ENCODE peak calls at places on chromosomes 16 and 17, in four cellular contexts. One of them, this sample, is unnamed.

GRCh38 chr17:10621397-10621796 is 35.7 kb downstream of the MYH3 start:
- DNase-seq in HFF-Myc: no peak
- DNase-seq in lower leg skin: no peak
- DNase-seq in psoas muscle: no peak
- DNase-seq in this sample: no peak

GRCh38 chr16:12390644-12391043 is 413.0 kb downstream of the CPPED1 start:
- DNase-seq in HFF-Myc: no peak
- DNase-seq in psoas muscle: no peak
- DNase-seq in lower leg skin: no peak
- DNase-seq in this sample: no peak

GRCh38 chr17:42387663-42388380 is 420 bp downstream of the STAT3 start:
- DNase-seq in HFF-Myc: no peak
- DNase-seq in psoas muscle: peak; percentile 52
- DNase-seq in lower leg skin: peak; percentile 58
- DNase-seq in this sample: no peak

GRCh38 chr16:17845031-17845430 is 374.3 kb upstream of the XYLT1 start:
- DNase-seq in HFF-Myc: no peak
- DNase-seq in lower leg skin: no peak
- DNase-seq in psoas muscle: no peak
- DNase-seq in this sample: no peak

GRCh38 chr17:71472809-71473789 is 647.7 kb upstream of the SOX9 start:
- DNase-seq in lower leg skin: no peak
- DNase-seq in psoas muscle: no peak
- DNase-seq in HFF-Myc: peak; percentile 12
- DNase-seq in this sample: no peak

GRCh38 chr16:66328282-66328681 is 38.2 kb upstream of the CDH5 start:
- DNase-seq in psoas muscle: no peak
- DNase-seq in HFF-Myc: no peak
- DNase-seq in lower leg skin: no peak
- DNase-seq in this sample: no peak

GRCh38 chr16:77788196-77789084 is at the start of gene VAT1L:
- DNase-seq in lower leg skin: no peak
- DNase-seq in psoas muscle: no peak
- DNase-seq in HFF-Myc: no peak
- DNase-seq in this sample: no peak

GRCh38 chr17:37092041-37092440 is 143.3 kb downstream of the AATF start:
- DNase-seq in HFF-Myc: no peak
- DNase-seq in lower leg skin: no peak
- DNase-seq in psoas muscle: no peak
- DNase-seq in this sample: no peak

GRCh38 chr16:51876934-51877333 is 670.0 kb downstream of the TOX3 start:
- DNase-seq in psoas muscle: no peak
- DNase-seq in lower leg skin: no peak
- DNase-seq in HFF-Myc: no peak
- DNase-seq in this sample: no peak

DNA sequence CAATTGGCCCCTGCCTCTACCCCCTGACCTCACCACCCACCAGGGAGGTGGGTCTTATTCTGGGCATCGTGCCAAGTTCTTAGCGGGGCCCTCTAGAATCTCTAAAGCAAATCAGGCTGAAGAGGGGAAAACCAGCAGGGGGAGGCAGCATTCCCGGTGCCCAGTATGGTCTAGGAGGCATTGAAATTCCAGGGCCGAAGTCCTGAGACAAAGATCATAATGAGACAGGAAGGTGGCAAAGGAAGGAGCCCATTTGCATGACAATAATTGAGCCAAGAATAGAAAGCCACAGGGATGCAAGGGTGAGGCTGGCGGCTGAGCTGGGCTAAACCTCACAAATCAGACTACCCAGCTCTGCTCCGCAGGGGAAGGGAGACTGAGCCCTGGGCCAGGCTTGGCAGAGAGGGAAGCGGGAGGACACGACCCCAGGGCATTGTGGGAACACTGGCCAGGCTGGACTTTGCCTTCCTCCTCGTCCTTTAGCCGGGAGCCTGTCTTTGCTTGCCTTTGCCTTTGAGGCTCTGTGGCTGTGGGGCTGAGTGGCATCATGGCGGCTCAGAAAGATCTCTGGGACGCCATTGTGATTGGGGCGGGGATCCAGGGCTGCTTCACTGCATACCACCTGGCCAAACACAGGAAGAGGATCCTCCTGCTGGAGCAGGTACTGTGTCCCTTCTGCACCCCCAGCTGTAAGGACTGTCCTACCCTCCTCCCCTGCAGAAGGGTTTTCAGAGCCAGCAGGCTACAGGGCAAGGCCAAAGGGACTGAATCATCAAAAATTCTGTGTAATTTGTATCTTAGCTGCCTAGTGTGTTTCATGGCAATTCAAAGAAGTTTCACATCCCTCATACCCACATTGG is at the start of gene PIPOX:
- DNase-seq in lower leg skin: no peak
- DNase-seq in HFF-Myc: peak; percentile 11
- DNase-seq in psoas muscle: no peak
- DNase-seq in this sample: no peak
- TF ChIP-seq CTCF in lower leg skin: no peak
- TF ChIP-seq CTCF in HFF-Myc: peak; percentile 11
- TF ChIP-seq CTCF in psoas muscle: no peak
- TF ChIP-seq CTCF in this sample: no peak

GRCh38 chr16:53492499-53492898 is 10.5 kb downstream of the AKTIP start:
- DNase-seq in lower leg skin: no peak
- DNase-seq in HFF-Myc: no peak
- DNase-seq in psoas muscle: no peak
- DNase-seq in this sample: no peak

GRCh38 chr16:53489754-53490153 is 13.3 kb downstream of the AKTIP start:
- DNase-seq in lower leg skin: no peak
- DNase-seq in HFF-Myc: no peak
- DNase-seq in psoas muscle: no peak
- DNase-seq in this sample: no peak

GRCh38 chr16:53498984-53499383 is 4.0 kb downstream of the AKTIP start:
- DNase-seq in HFF-Myc: no peak
- DNase-seq in lower leg skin: no peak
- DNase-seq in psoas muscle: no peak
- DNase-seq in this sample: no peak

GRCh38 chr16:53495325-53495724 is 7.7 kb downstream of the AKTIP start:
- DNase-seq in HFF-Myc: no peak
- DNase-seq in psoas muscle: no peak
- DNase-seq in lower leg skin: no peak
- DNase-seq in this sample: no peak
- TF ChIP-seq CTCF in HFF-Myc: peak; percentile 14
- TF ChIP-seq CTCF in psoas muscle: no peak
- TF ChIP-seq CTCF in lower leg skin: no peak
- TF ChIP-seq CTCF in this sample: no peak

DNA sequence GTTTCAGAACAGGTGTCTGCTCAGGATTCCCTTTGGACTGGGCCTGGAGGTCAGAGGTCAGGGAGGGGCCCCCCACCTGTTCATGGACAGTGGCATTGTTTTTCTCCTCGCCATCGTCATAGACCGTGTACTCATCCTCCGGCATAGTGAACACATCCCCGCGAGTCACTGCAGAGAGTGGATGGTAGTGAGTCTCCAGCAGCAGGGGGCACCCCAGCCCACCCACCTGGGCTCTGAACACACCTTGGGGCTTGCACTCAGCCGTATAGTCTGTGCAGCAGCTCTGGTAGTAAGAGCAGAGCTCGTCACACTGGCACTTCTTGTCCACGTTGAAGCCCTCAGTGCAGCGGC is 448 bp downstream of the VTN start:
- DNase-seq in HFF-Myc: no peak
- DNase-seq in psoas muscle: no peak
- DNase-seq in lower leg skin: no peak
- DNase-seq in this sample: no peak
- TF ChIP-seq CTCF in HFF-Myc: no peak
- TF ChIP-seq CTCF in psoas muscle: no peak
- TF ChIP-seq CTCF in lower leg skin: no peak
- TF ChIP-seq CTCF in this sample: no peak

GRCh38 chr17:61314368-61315078 is 85.1 kb upstream of the TBX2 start:
- DNase-seq in HFF-Myc: no peak
- DNase-seq in psoas muscle: peak; percentile 25
- DNase-seq in lower leg skin: peak; percentile 42
- DNase-seq in this sample: no peak
- TF ChIP-seq CTCF in HFF-Myc: peak; percentile 7
- TF ChIP-seq CTCF in psoas muscle: peak; percentile 8
- TF ChIP-seq CTCF in lower leg skin: no peak
- TF ChIP-seq CTCF in this sample: no peak

This sample was measured in omental fat pad.